ENCODE peak calls at places on chromosome 3, in eight cellular contexts. U is IMR-90, M is heart left ventricle, N is lung, X is aorta, Q is stomach, I is substantia nigra, K is fibroblast of lung. J is an unnamed sample.

GRCh38 chr3:7445331-7445730 is 584.4 kb downstream of the GRM7 start:
- DNase-seq in U (no peak), M (no peak), N (no peak), X (no peak), Q (no peak), I (no peak), K (no peak), J (no peak)

GRCh38 chr3:101095703-101096102 is 102.5 kb upstream of the ABI3BP start:
- DNase-seq in U (peak; percentile 23), M (no peak), N (no peak), X (no peak), Q (no peak), I (no peak), K (no peak), J (no peak)

GRCh38 chr3:135352213-135352612 is 557.2 kb downstream of the EPHB1 start:
- DNase-seq in U (no peak), M (no peak), N (no peak), X (no peak), Q (no peak), I (no peak), K (no peak), J (no peak)

GRCh38 chr3:36905545-36905944 is 39.3 kb downstream of the TRANK1 start:
- DNase-seq in U (peak; percentile 16), M (no peak), N (no peak), X (no peak), Q (no peak), I (no peak), K (no peak), J (no peak)

GRCh38 chr3:66827726-66828125 is 170.4 kb upstream of the KBTBD8 start:
- DNase-seq in U (no peak), M (no peak), N (no peak), X (no peak), Q (no peak), I (no peak), K (no peak), J (no peak)

GRCh38 chr3:70556056-70556455 is 243.6 kb upstream of the MDFIC2 start:
- DNase-seq in U (peak; percentile 69), M (no peak), N (no peak), X (no peak), Q (no peak), I (no peak), K (no peak), J (no peak)

GRCh38 chr3:94162700-94163099 is 99.8 kb downstream of the NSUN3 start:
- DNase-seq in U (peak; percentile 34), M (no peak), N (no peak), X (no peak), Q (no peak), I (no peak), K (no peak), J (no peak)

GRCh38 chr3:37904614-37905047 is 43.0 kb downstream of the CTDSPL start:
- DNase-seq in U (peak; percentile 75), M (no peak), N (no peak), X (no peak), Q (no peak), I (no peak), K (peak; percentile 61), J (no peak)

GRCh38 chr3:136535906-136536305 is 216.3 kb downstream of the STAG1 start:
- DNase-seq in U (peak; percentile 78), M (no peak), N (no peak), X (no peak), Q (no peak), I (no peak), K (peak; percentile 19), J (no peak)

GRCh38 chr3:188584162-188584529 is 430.2 kb downstream of the LPP start:
- DNase-seq in U (peak; percentile 80), M (no peak), N (no peak), X (no peak), Q (no peak), I (no peak), K (peak; percentile 77), J (no peak)

GRCh38 chr3:69403406-69403934 is 17.6 kb upstream of the FRMD4B start:
- DNase-seq in U (no peak), M (no peak), N (no peak), X (no peak), Q (no peak), I (no peak), K (no peak), J (no peak)

GRCh38 chr3:52633786-52634185 is 51.9 kb downstream of the PBRM1 start:
- DNase-seq in U (peak; percentile 56), M (no peak), N (no peak), X (no peak), Q (no peak), I (no peak), K (peak; percentile 19), J (no peak)

GRCh38 chr3:50010959-50011358 is 71.0 kb downstream of the RBM6 start:
- DNase-seq in U (peak; percentile 62), M (no peak), N (no peak), X (no peak), Q (no peak), I (no peak), K (no peak), J (no peak)

GRCh38 chr3:117059990-117060338 is 350.4 kb downstream of the TUSC7 start:
- DNase-seq in U (no peak), M (no peak), N (no peak), X (no peak), Q (no peak), I (no peak), K (no peak), J (no peak)

GRCh38 chr3:130516645-130517512 is at the start of gene COL6A6:
- DNase-seq in U (no peak), M (no peak), N (no peak), X (no peak), Q (no peak), I (no peak), K (peak; percentile 4), J (no peak)

GRCh38 chr3:186281172-186281571 is 80.9 kb downstream of the DGKG start:
- DNase-seq in U (peak; percentile 88), M (no peak), N (no peak), X (peak; percentile 51), Q (no peak), I (no peak), K (peak; percentile 68), J (no peak)

GRCh38 chr3:46660543-46661523 is 32.6 kb downstream of the ALS2CL start:
- DNase-seq in U (no peak), M (peak; percentile 61), N (no peak), X (no peak), Q (peak; percentile 19), I (no peak), K (no peak), J (no peak)

GRCh38 chr3:189990826-189991225 is 129.9 kb downstream of the P3H2 start:
- DNase-seq in U (no peak), M (no peak), N (no peak), X (no peak), Q (no peak), I (no peak), K (no peak), J (no peak)

GRCh38 chr3:76147846-76148245 is 362.5 kb upstream of the ZNF717 start:
- DNase-seq in U (no peak), M (no peak), N (no peak), X (no peak), Q (no peak), I (no peak), K (no peak), J (no peak)

DNA sequence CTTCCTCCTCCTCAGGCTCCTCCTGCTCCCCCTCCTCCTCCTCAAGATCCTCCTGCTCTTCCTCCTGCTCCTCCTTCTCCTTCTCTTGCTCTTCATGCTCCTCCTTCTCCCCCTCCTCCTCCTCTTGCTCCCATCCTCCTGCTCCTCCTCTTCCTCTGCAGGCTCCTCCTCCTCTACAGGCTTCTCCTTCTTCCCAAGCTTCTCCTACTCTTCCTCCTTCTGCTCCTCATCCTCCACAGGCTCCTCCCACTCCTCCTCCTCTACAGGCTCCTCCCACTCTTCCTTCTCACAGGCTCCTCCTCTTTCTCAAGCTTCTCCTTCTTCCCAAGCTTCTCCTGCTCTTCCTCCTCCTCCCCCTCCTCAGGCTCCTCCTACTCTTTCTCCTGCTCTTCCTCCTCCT is 47.7 kb downstream of the WNT7A start:
- DNase-seq in U (no peak), M (no peak), N (no peak), X (no peak), Q (no peak), I (no peak), K (no peak), J (no peak)
- H3K27ac ChIP-seq in U (no peak overlapping the region), M (no peak overlapping the region), N (no peak overlapping the region), X (no peak overlapping the region), Q (no peak overlapping the region), I (no peak overlapping the region), K (no peak overlapping the region), J (no peak overlapping the region)

DNA sequence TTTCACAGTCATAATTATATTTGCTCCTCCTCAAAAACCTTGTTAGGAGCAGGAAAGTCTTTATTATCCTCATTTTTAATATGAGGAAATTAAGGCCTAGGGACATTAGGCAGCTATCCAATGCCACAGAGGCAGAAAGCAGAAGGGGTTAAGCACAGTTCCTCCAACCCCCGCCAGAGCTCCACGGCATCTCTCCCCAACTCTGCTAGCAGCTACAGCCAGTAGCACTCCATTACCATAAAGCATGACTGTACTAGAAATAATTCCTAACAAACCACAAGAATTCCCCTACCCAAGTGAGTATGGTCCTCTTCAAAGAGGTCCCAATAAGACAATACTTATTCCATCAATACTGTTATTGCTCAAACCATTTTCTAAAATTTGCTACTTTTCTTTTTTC is 9.8 kb downstream of the HEG1 start:
- DNase-seq in U (peak; percentile 87), M (no peak), N (no peak), X (no peak), Q (no peak), I (no peak), K (peak; percentile 78), J (no peak)
- H3K27ac ChIP-seq in U (no peak overlapping the region), M (peak overlapping the region; percentile 97), N (no peak overlapping the region), X (no peak overlapping the region), Q (no peak overlapping the region), I (no peak overlapping the region), K (peak overlapping the region; percentile 30), J (no peak overlapping the region)

GRCh38 chr3:23071306-23071705 is 131.8 kb upstream of the UBE2E2 start:
- DNase-seq in U (no peak), M (no peak), N (no peak), X (no peak), Q (no peak), I (no peak), K (no peak), J (no peak)
- H3K27ac ChIP-seq in U (no peak overlapping the region), M (no peak overlapping the region), N (no peak overlapping the region), X (no peak overlapping the region), Q (no peak overlapping the region), I (no peak overlapping the region), K (no peak overlapping the region), J (no peak overlapping the region)

GRCh38 chr3:152374260-152374990 is 105.7 kb downstream of the MBNL1 start:
- DNase-seq in U (no peak), M (no peak), N (no peak), X (no peak), Q (no peak), I (no peak), K (no peak), J (no peak)

GRCh38 chr3:152375546-152375945 is 106.8 kb downstream of the MBNL1 start:
- DNase-seq in U (peak; percentile 67), M (no peak), N (no peak), X (no peak), Q (no peak), I (no peak), K (peak; percentile 37), J (no peak)

GRCh38 chr3:152376351-152377183 is 107.8 kb downstream of the MBNL1 start:
- DNase-seq in U (peak; percentile 84), M (no peak), N (no peak), X (peak; percentile 47), Q (no peak), I (peak; percentile 29), K (peak; percentile 80), J (no peak)

GRCh38 chr3:152377184-152377570 is 108.4 kb downstream of the MBNL1 start:
- DNase-seq in U (no peak), M (no peak), N (no peak), X (no peak), Q (no peak), I (no peak), K (no peak), J (no peak)

GRCh38 chr3:152373379-152373778 is 104.7 kb downstream of the MBNL1 start:
- DNase-seq in U (no peak), M (no peak), N (no peak), X (no peak), Q (no peak), I (no peak), K (no peak), J (no peak)
- H3K27ac ChIP-seq in U (no peak overlapping the region), M (no peak overlapping the region), N (no peak overlapping the region), X (peak overlapping the region; percentile 4), Q (no peak overlapping the region), I (no peak overlapping the region), K (no peak overlapping the region), J (no peak overlapping the region)

J was measured in caudate nucleus.